ENCODE peak calls at places on chromosomes 3 and 15, in seven cellular contexts. E, A, P, Y, L, V and O are unnamed samples.

GRCh38 chr15:42858540-42858939 is 62.0 kb downstream of the TTBK2 start:
- DNase-seq in Y (no peak), P (no peak), A (no peak), E (no peak), V (no peak), L (peak; percentile 86), O (no peak)

GRCh38 chr15:39199076-39199475 is 381.8 kb upstream of the THBS1 start:
- DNase-seq in A (no peak), E (no peak), V (no peak), Y (no peak), L (no peak), P (no peak), O (no peak)

GRCh38 chr3:72336821-72337479 is 511.3 kb downstream of the SHQ1 start:
- DNase-seq in L (peak; percentile 32), E (peak; percentile 84), A (no peak), P (peak; percentile 65), V (no peak), Y (no peak), O (peak; percentile 97)

GRCh38 chr3:133457465-133458067 is 57.7 kb downstream of the BFSP2 start:
- DNase-seq in E (no peak), P (no peak), Y (no peak), V (no peak), L (peak; percentile 33), A (no peak), O (no peak)

GRCh38 chr3:60240558-60240957 is 1010.7 kb downstream of the FHIT start:
- DNase-seq in E (no peak), A (no peak), P (no peak), L (no peak), Y (no peak), V (no peak), O (no peak)

GRCh38 chr15:56243117-56243773 is 434 bp downstream of the RFX7 start:
- DNase-seq in E (peak; percentile 60), V (peak; percentile 64), A (no peak), P (peak; percentile 42), Y (no peak), L (no peak), O (no peak)

GRCh38 chr3:177037241-177037640 is 160.0 kb downstream of the TBL1XR1 start:
- DNase-seq in Y (no peak), P (no peak), V (no peak), L (no peak), A (no peak), E (peak; percentile 36), O (no peak)

GRCh38 chr15:61796056-61796455 is 264.2 kb downstream of the VPS13C start:
- DNase-seq in V (no peak), A (no peak), E (peak; percentile 44), L (peak; percentile 37), P (peak; percentile 83), Y (no peak), O (peak; percentile 79)

GRCh38 chr3:191543018-191543417 is 82.1 kb downstream of the PYDC2 start:
- DNase-seq in P (no peak), L (no peak), E (no peak), A (no peak), V (no peak), Y (no peak), O (no peak)

GRCh38 chr15:57684491-57685184 is 21.9 kb upstream of the POLR2M start:
- DNase-seq in P (no peak), Y (no peak), V (no peak), E (no peak), A (no peak), L (no peak), O (no peak)

GRCh38 chr3:87236093-87236492 is 9.0 kb downstream of the CHMP2B start:
- DNase-seq in P (no peak), V (no peak), L (no peak), E (no peak), Y (no peak), A (no peak), O (no peak)

GRCh38 chr3:194494951-194495374 is 8.2 kb upstream of the ATP13A3 start:
- DNase-seq in A (no peak), P (no peak), E (no peak), L (no peak), V (no peak), Y (no peak), O (no peak)

GRCh38 chr15:70066004-70066403 is 31.7 kb downstream of the TLE3 start:
- DNase-seq in L (no peak), Y (no peak), P (no peak), E (no peak), A (no peak), V (no peak), O (no peak)

GRCh38 chr3:72639736-72640135 is 208.5 kb downstream of the SHQ1 start:
- DNase-seq in A (no peak), E (peak; percentile 45), V (no peak), P (no peak), L (peak; percentile 16), Y (no peak), O (no peak)

GRCh38 chr3:127320529-127321121 is 32.8 kb upstream of the PRR20G start:
- DNase-seq in E (peak; percentile 26), A (no peak), L (peak; percentile 10), Y (no peak), V (no peak), P (no peak), O (no peak)

GRCh38 chr3:157122116-157122515 is 37.8 kb downstream of the CCNL1 start:
- DNase-seq in L (peak; percentile 93), P (peak; percentile 91), E (peak; percentile 76), Y (no peak), A (peak; percentile 96), V (no peak), O (peak; percentile 92)

GRCh38 chr3:101216710-101217457 is 103.5 kb downstream of the IMPG2 start:
- DNase-seq in V (peak; percentile 34), L (no peak), P (peak; percentile 29), E (peak; percentile 84), A (no peak), Y (peak; percentile 26), O (peak; percentile 57)

GRCh38 chr15:60573936-60574335 is 95.0 kb upstream of the ICE2 start:
- DNase-seq in A (no peak), E (no peak), V (no peak), P (no peak), L (no peak), Y (no peak), O (no peak)

GRCh38 chr3:42979044-42979962 is at the start of gene GASK1A:
- DNase-seq in Y (no peak), E (peak; percentile 59), V (peak; percentile 74), P (peak; percentile 3), A (no peak), L (peak; percentile 53), O (no peak)

GRCh38 chr15:96732704-96733103 is 402.2 kb downstream of the NR2F2 start:
- DNase-seq in L (no peak), Y (no peak), A (no peak), V (no peak), P (no peak), E (no peak), O (no peak)

GRCh38 chr15:38041576-38041975 is 107.1 kb downstream of the TMCO5A start:
- DNase-seq in A (no peak), E (peak; percentile 73), P (peak; percentile 61), V (no peak), Y (no peak), L (peak; percentile 78), O (peak; percentile 39)

GRCh38 chr15:72784233-72784876 is 797 bp upstream of the ADPGK start:
- DNase-seq in A (peak; percentile 64), Y (peak; percentile 37), L (peak; percentile 70), P (peak; percentile 91), E (peak; percentile 91), V (peak; percentile 87), O (peak; percentile 67)

GRCh38 chr3:151156618-151157216 is 46.3 kb downstream of the GPR171 start:
- DNase-seq in Y (no peak), P (peak; percentile 65), A (peak; percentile 23), E (peak; percentile 67), V (peak; percentile 58), L (peak; percentile 88), O (peak; percentile 10)

GRCh38 chr3:103218146-103218545 is 783.3 kb downstream of the ZPLD1 start:
- DNase-seq in A (no peak), V (no peak), Y (no peak), P (peak; percentile 32), E (no peak), L (no peak), O (peak; percentile 7)

GRCh38 chr15:25548600-25548999 is 109.8 kb upstream of the UBE3A start:
- DNase-seq in Y (no peak), A (no peak), L (no peak), V (no peak), E (no peak), P (no peak), O (no peak)

GRCh38 chr3:150101016-150101415 is 130.3 kb upstream of the PFN2 start:
- DNase-seq in V (no peak), Y (no peak), L (no peak), P (no peak), A (no peak), E (no peak), O (no peak)

GRCh38 chr3:150094150-150094932 is 123.6 kb upstream of the PFN2 start:
- DNase-seq in V (no peak), A (no peak), P (peak; percentile 53), Y (no peak), E (peak; percentile 55), L (peak; percentile 92), O (no peak)

GRCh38 chr3:150098621-150099020 is 127.9 kb upstream of the PFN2 start:
- DNase-seq in Y (no peak), V (no peak), A (no peak), L (no peak), P (no peak), E (no peak), O (no peak)

GRCh38 chr3:150096700-150097587 is 126.2 kb upstream of the PFN2 start:
- DNase-seq in L (no peak), E (peak; percentile 35), A (no peak), V (no peak), Y (no peak), P (no peak), O (no peak)

GRCh38 chr3:150097588-150097890 is 126.8 kb upstream of the PFN2 start:
- DNase-seq in E (peak; percentile 87), V (no peak), Y (no peak), L (peak; percentile 58), A (no peak), P (peak; percentile 78), O (no peak)
- H3K4me3 ChIP-seq in E (peak overlapping the region; percentile 6), V (no peak overlapping the region), Y (no peak overlapping the region), L (no peak overlapping the region), A (no peak overlapping the region), P (no peak overlapping the region), O (no peak overlapping the region)

DNA sequence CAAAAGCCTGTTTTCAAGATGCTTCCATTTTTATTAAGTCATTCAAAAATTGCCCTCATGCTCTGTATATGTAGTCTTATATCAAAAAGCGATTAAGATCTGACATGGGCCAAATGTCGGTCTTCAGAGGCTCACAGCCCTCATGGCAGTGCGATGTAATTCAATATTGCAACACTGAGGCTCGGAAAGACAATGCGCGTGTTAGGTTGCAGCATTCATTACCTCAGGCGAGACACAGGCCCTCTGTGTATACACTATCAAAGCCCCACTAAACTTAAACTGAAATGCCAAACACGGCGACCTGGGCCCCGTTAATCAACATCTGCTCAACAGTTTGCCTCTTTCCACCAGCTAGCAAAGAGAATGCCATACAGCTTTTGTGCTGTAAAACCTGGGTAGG is 413.4 kb downstream of the ERC2 start:
- DNase-seq in P (no peak), A (no peak), L (no peak), Y (no peak), E (no peak), V (no peak), O (no peak)
- H3K4me3 ChIP-seq in P (no peak overlapping the region), A (no peak overlapping the region), L (no peak overlapping the region), Y (no peak overlapping the region), E (no peak overlapping the region), V (no peak overlapping the region), O (no peak overlapping the region)

GRCh38 chr3:71304684-71305083 is 278.8 kb downstream of the FOXP1 start:
- DNase-seq in P (peak; percentile 71), Y (no peak), L (peak; percentile 52), E (peak; percentile 22), A (no peak), V (no peak), O (no peak)
- H3K4me3 ChIP-seq in P (peak overlapping the region; percentile 38), Y (no peak overlapping the region), L (peak overlapping the region; percentile 57), E (no peak overlapping the region), A (peak overlapping the region; percentile 52), V (no peak overlapping the region), O (no peak overlapping the region)

GRCh38 chr15:52417501-52417900 is 111.2 kb downstream of the MYO5A start:
- DNase-seq in L (no peak), V (no peak), A (no peak), Y (no peak), E (peak; percentile 75), P (peak; percentile 33), O (peak; percentile 10)
- H3K4me3 ChIP-seq in L (no peak overlapping the region), V (no peak overlapping the region), A (no peak overlapping the region), Y (no peak overlapping the region), E (no peak overlapping the region), P (no peak overlapping the region), O (no peak overlapping the region)